ENCODE peak calls at places on chromosomes 16 and 17, in eight cellular contexts. One of them, this sample, is unnamed.

GRCh38 chr16:67901734-67902133 is 8.7 kb downstream of the PSKH1 start:
- DNase-seq in ascending aorta: no peak
- DNase-seq in HAP-1: no peak
- DNase-seq in fibroblast of lung: no peak
- DNase-seq in mesendoderm: no peak
- DNase-seq in colonic mucosa: peak
- DNase-seq in naive thymus-derived CD4-positive, alpha-beta T cell: no peak
- DNase-seq in small intestine: peak
- DNase-seq in this sample: no peak

GRCh38 chr17:10316986-10317834 is 55.6 kb downstream of the MYH13 start:
- DNase-seq in ascending aorta: no peak
- DNase-seq in HAP-1: peak
- DNase-seq in fibroblast of lung: peak
- DNase-seq in mesendoderm: peak
- DNase-seq in colonic mucosa: peak
- DNase-seq in naive thymus-derived CD4-positive, alpha-beta T cell: no peak
- DNase-seq in small intestine: peak
- DNase-seq in this sample: peak

GRCh38 chr17:65355246-65355645 is 206.2 kb downstream of the AXIN2 start:
- DNase-seq in ascending aorta: no peak
- DNase-seq in HAP-1: no peak
- DNase-seq in fibroblast of lung: no peak
- DNase-seq in mesendoderm: no peak
- DNase-seq in colonic mucosa: no peak
- DNase-seq in naive thymus-derived CD4-positive, alpha-beta T cell: no peak
- DNase-seq in small intestine: no peak
- DNase-seq in this sample: no peak

GRCh38 chr16:64391009-64391663 is 730.7 kb downstream of the CDH11 start:
- DNase-seq in ascending aorta: no peak
- DNase-seq in HAP-1: no peak
- DNase-seq in fibroblast of lung: peak
- DNase-seq in mesendoderm: no peak
- DNase-seq in colonic mucosa: no peak
- DNase-seq in naive thymus-derived CD4-positive, alpha-beta T cell: no peak
- DNase-seq in small intestine: no peak
- DNase-seq in this sample: no peak

GRCh38 chr16:3131755-3132377 is 3.0 kb upstream of the ZNF213 start:
- DNase-seq in ascending aorta: no peak
- DNase-seq in HAP-1: peak
- DNase-seq in fibroblast of lung: peak
- DNase-seq in mesendoderm: peak
- DNase-seq in colonic mucosa: peak
- DNase-seq in naive thymus-derived CD4-positive, alpha-beta T cell: no peak
- DNase-seq in small intestine: peak
- DNase-seq in this sample: peak

GRCh38 chr16:4315185-4316102 is at the start of gene GLIS2:
- DNase-seq in ascending aorta: no peak
- DNase-seq in HAP-1: peak
- DNase-seq in fibroblast of lung: peak
- DNase-seq in mesendoderm: peak
- DNase-seq in colonic mucosa: peak
- DNase-seq in naive thymus-derived CD4-positive, alpha-beta T cell: no peak
- DNase-seq in small intestine: no peak
- DNase-seq in this sample: peak

GRCh38 chr16:4272114-4272954 is 489 bp downstream of the TFAP4 start:
- DNase-seq in ascending aorta: no peak
- DNase-seq in HAP-1: peak
- DNase-seq in fibroblast of lung: peak
- DNase-seq in mesendoderm: peak
- DNase-seq in colonic mucosa: peak
- DNase-seq in naive thymus-derived CD4-positive, alpha-beta T cell: peak
- DNase-seq in small intestine: peak
- DNase-seq in this sample: peak

GRCh38 chr16:56882077-56882476 is 17.1 kb downstream of the SLC12A3 start:
- DNase-seq in ascending aorta: no peak
- DNase-seq in HAP-1: no peak
- DNase-seq in fibroblast of lung: no peak
- DNase-seq in mesendoderm: no peak
- DNase-seq in colonic mucosa: no peak
- DNase-seq in naive thymus-derived CD4-positive, alpha-beta T cell: no peak
- DNase-seq in small intestine: no peak
- DNase-seq in this sample: no peak

GRCh38 chr17:3557768-3558583 is at the start of gene TRPV3:
- DNase-seq in ascending aorta: no peak
- DNase-seq in HAP-1: no peak
- DNase-seq in fibroblast of lung: no peak
- DNase-seq in mesendoderm: no peak
- DNase-seq in colonic mucosa: peak
- DNase-seq in naive thymus-derived CD4-positive, alpha-beta T cell: no peak
- DNase-seq in small intestine: peak
- DNase-seq in this sample: peak

GRCh38 chr16:55494994-55495421 is 13.9 kb upstream of the LPCAT2 start:
- DNase-seq in ascending aorta: no peak
- DNase-seq in HAP-1: no peak
- DNase-seq in fibroblast of lung: peak
- DNase-seq in mesendoderm: peak
- DNase-seq in colonic mucosa: peak
- DNase-seq in naive thymus-derived CD4-positive, alpha-beta T cell: no peak
- DNase-seq in small intestine: peak
- DNase-seq in this sample: peak

GRCh38 chr16:1073566-1074378 is 1.2 kb downstream of the SSTR5 start:
- DNase-seq in ascending aorta: no peak
- DNase-seq in HAP-1: no peak
- DNase-seq in fibroblast of lung: no peak
- DNase-seq in mesendoderm: peak
- DNase-seq in colonic mucosa: no peak
- DNase-seq in naive thymus-derived CD4-positive, alpha-beta T cell: no peak
- DNase-seq in small intestine: no peak
- DNase-seq in this sample: peak

GRCh38 chr16:88004391-88004790 is 53.2 kb downstream of the BANP start:
- DNase-seq in ascending aorta: no peak
- DNase-seq in HAP-1: no peak
- DNase-seq in fibroblast of lung: no peak
- DNase-seq in mesendoderm: no peak
- DNase-seq in colonic mucosa: no peak
- DNase-seq in naive thymus-derived CD4-positive, alpha-beta T cell: no peak
- DNase-seq in small intestine: no peak
- DNase-seq in this sample: no peak

GRCh38 chr16:88003316-88003715 is 52.1 kb downstream of the BANP start:
- DNase-seq in ascending aorta: no peak
- DNase-seq in HAP-1: no peak
- DNase-seq in fibroblast of lung: no peak
- DNase-seq in mesendoderm: no peak
- DNase-seq in colonic mucosa: no peak
- DNase-seq in naive thymus-derived CD4-positive, alpha-beta T cell: no peak
- DNase-seq in small intestine: no peak
- DNase-seq in this sample: no peak

GRCh38 chr16:88002749-88003148 is 51.5 kb downstream of the BANP start:
- DNase-seq in ascending aorta: no peak
- DNase-seq in HAP-1: no peak
- DNase-seq in fibroblast of lung: no peak
- DNase-seq in mesendoderm: no peak
- DNase-seq in colonic mucosa: no peak
- DNase-seq in naive thymus-derived CD4-positive, alpha-beta T cell: no peak
- DNase-seq in small intestine: no peak
- DNase-seq in this sample: no peak

GRCh38 chr16:88003736-88004135 is 52.5 kb downstream of the BANP start:
- DNase-seq in ascending aorta: no peak
- DNase-seq in HAP-1: no peak
- DNase-seq in fibroblast of lung: no peak
- DNase-seq in mesendoderm: no peak
- DNase-seq in colonic mucosa: no peak
- DNase-seq in naive thymus-derived CD4-positive, alpha-beta T cell: no peak
- DNase-seq in small intestine: no peak
- DNase-seq in this sample: no peak

DNA sequence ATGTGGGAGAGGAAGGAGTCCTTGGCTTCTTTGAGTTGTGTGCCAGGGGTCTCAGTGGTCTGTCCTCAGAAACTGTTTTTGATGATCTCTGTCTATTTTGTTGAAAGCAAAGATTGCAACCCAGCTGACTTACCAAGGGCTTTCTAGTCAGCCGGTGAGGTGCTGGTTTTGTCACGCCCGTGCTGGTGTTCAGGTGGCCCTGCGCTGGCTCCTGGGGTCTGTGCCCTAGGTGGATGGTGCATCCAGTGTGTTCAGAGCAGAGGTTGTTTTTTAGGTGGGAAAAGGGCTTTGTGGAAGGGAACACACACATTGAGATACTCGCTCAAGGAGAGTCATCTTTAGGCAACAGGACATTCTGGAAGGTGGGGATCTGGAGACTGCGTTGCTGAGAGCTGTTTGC is 51.0 kb downstream of the BANP start:
- DNase-seq in ascending aorta: no peak
- DNase-seq in HAP-1: no peak
- DNase-seq in fibroblast of lung: no peak
- DNase-seq in mesendoderm: no peak
- DNase-seq in colonic mucosa: no peak
- DNase-seq in naive thymus-derived CD4-positive, alpha-beta T cell: no peak
- DNase-seq in small intestine: no peak
- DNase-seq in this sample: no peak
- H3K4me3 ChIP-seq in ascending aorta: no peak
- H3K4me3 ChIP-seq in HAP-1: no peak
- H3K4me3 ChIP-seq in fibroblast of lung: no peak
- H3K4me3 ChIP-seq in mesendoderm: no peak
- H3K4me3 ChIP-seq in colonic mucosa: no peak
- H3K4me3 ChIP-seq in naive thymus-derived CD4-positive, alpha-beta T cell: no peak
- H3K4me3 ChIP-seq in small intestine: no peak
- H3K4me3 ChIP-seq in this sample: no peak

GRCh38 chr16:84820771-84821170 is 986 bp downstream of the CRISPLD2 start:
- DNase-seq in ascending aorta: no peak
- DNase-seq in HAP-1: no peak
- DNase-seq in fibroblast of lung: peak
- DNase-seq in mesendoderm: no peak
- DNase-seq in colonic mucosa: no peak
- DNase-seq in naive thymus-derived CD4-positive, alpha-beta T cell: no peak
- DNase-seq in small intestine: no peak
- DNase-seq in this sample: no peak
- H3K4me3 ChIP-seq in ascending aorta: peak
- H3K4me3 ChIP-seq in HAP-1: no peak
- H3K4me3 ChIP-seq in fibroblast of lung: peak
- H3K4me3 ChIP-seq in mesendoderm: no peak
- H3K4me3 ChIP-seq in colonic mucosa: peak
- H3K4me3 ChIP-seq in naive thymus-derived CD4-positive, alpha-beta T cell: no peak
- H3K4me3 ChIP-seq in small intestine: peak
- H3K4me3 ChIP-seq in this sample: no peak

GRCh38 chr16:88319116-88319965 is 63.4 kb upstream of the ZNF469 start:
- DNase-seq in ascending aorta: no peak
- DNase-seq in HAP-1: no peak
- DNase-seq in fibroblast of lung: no peak
- DNase-seq in mesendoderm: no peak
- DNase-seq in colonic mucosa: no peak
- DNase-seq in naive thymus-derived CD4-positive, alpha-beta T cell: no peak
- DNase-seq in small intestine: no peak
- DNase-seq in this sample: no peak

GRCh38 chr16:88317619-88317977 is 65.2 kb upstream of the ZNF469 start:
- DNase-seq in ascending aorta: no peak
- DNase-seq in HAP-1: no peak
- DNase-seq in fibroblast of lung: peak
- DNase-seq in mesendoderm: no peak
- DNase-seq in colonic mucosa: no peak
- DNase-seq in naive thymus-derived CD4-positive, alpha-beta T cell: no peak
- DNase-seq in small intestine: no peak
- DNase-seq in this sample: no peak

GRCh38 chr16:88316941-88317618 is 65.7 kb upstream of the ZNF469 start:
- DNase-seq in ascending aorta: no peak
- DNase-seq in HAP-1: no peak
- DNase-seq in fibroblast of lung: no peak
- DNase-seq in mesendoderm: no peak
- DNase-seq in colonic mucosa: no peak
- DNase-seq in naive thymus-derived CD4-positive, alpha-beta T cell: no peak
- DNase-seq in small intestine: no peak
- DNase-seq in this sample: no peak

GRCh38 chr16:88318091-88318494 is 64.7 kb upstream of the ZNF469 start:
- DNase-seq in ascending aorta: no peak
- DNase-seq in HAP-1: no peak
- DNase-seq in fibroblast of lung: no peak
- DNase-seq in mesendoderm: no peak
- DNase-seq in colonic mucosa: no peak
- DNase-seq in naive thymus-derived CD4-positive, alpha-beta T cell: no peak
- DNase-seq in small intestine: no peak
- DNase-seq in this sample: no peak

DNA sequence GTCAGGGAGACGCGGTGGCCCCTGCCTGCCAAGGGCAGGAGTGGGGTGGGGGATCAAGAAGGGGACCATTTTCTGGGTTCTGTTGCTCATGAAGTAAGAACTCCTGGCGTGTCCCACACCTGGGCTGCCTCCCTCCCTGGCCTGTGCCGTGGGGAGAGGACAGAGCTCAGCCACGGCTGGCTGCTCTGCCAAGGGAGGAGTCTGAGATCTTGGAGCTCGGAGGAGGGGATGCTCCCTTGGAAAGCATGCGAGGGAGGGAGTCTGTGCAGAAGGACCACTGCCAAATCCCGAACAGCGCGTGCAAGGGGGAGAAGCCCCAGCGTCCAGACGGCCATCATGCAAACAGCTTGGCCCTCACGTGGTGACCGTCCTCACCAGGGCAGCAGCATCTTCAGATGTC is 64.2 kb upstream of the ZNF469 start:
- DNase-seq in ascending aorta: no peak
- DNase-seq in HAP-1: no peak
- DNase-seq in fibroblast of lung: no peak
- DNase-seq in mesendoderm: no peak
- DNase-seq in colonic mucosa: no peak
- DNase-seq in naive thymus-derived CD4-positive, alpha-beta T cell: no peak
- DNase-seq in small intestine: no peak
- DNase-seq in this sample: no peak
- H3K4me3 ChIP-seq in ascending aorta: no peak
- H3K4me3 ChIP-seq in HAP-1: no peak
- H3K4me3 ChIP-seq in fibroblast of lung: no peak
- H3K4me3 ChIP-seq in mesendoderm: no peak
- H3K4me3 ChIP-seq in colonic mucosa: no peak
- H3K4me3 ChIP-seq in naive thymus-derived CD4-positive, alpha-beta T cell: no peak
- H3K4me3 ChIP-seq in small intestine: no peak
- H3K4me3 ChIP-seq in this sample: no peak

DNA sequence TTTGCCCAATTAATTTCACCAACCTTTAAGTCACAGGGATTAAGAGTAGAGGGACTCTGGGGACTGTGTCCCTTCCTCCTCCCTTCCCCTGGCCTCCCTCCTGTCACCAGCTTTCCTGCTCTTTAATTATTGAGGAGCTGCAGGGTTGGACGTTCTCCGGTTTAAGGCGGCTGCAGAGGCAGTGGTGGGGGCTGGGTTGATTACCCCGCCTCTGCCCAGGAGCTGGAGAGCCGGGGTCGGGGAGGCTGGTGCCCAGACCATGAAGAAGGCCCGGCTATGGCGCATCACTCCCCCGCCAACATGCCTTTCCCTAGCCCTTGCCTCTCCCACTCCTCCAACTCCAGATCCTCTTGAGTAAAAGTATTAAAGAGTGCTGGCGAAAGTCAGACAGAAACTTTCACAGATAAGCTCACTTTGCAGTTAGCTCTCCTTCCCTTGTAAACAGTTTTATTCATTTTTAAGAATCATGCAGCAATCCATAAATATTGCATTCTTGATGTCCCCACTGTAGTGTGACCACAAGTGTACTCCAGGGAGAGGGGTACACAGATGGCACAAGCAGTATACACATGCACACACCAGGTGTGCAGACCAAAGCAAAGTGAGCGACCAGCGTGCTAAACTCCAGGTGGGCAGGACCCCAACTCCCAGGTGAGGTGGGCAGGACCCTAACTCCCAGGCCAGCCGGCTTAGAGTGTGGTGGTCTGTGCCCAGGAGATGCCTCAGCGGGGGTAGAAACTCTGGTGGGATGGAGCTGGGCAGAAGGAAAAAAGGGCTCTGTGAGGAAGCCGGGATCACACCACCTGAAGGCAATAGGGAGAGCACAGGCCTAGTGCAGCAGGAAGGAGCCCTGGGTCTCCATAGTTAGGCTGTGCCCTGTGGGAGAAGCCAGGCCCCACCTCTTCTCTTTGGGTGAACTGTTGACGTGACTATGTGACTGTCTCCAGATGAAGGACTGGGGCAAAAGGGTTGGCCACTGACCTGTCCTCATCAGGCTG is 1.3 kb upstream of the FOXJ1 start:
- DNase-seq in ascending aorta: no peak
- DNase-seq in HAP-1: peak
- DNase-seq in fibroblast of lung: no peak
- DNase-seq in mesendoderm: no peak
- DNase-seq in colonic mucosa: no peak
- DNase-seq in naive thymus-derived CD4-positive, alpha-beta T cell: no peak
- DNase-seq in small intestine: no peak
- DNase-seq in this sample: no peak
- H3K4me3 ChIP-seq in ascending aorta: no peak
- H3K4me3 ChIP-seq in HAP-1: no peak
- H3K4me3 ChIP-seq in fibroblast of lung: no peak
- H3K4me3 ChIP-seq in mesendoderm: no peak
- H3K4me3 ChIP-seq in colonic mucosa: no peak
- H3K4me3 ChIP-seq in naive thymus-derived CD4-positive, alpha-beta T cell: no peak
- H3K4me3 ChIP-seq in small intestine: no peak
- H3K4me3 ChIP-seq in this sample: no peak